ENCODE peak calls at places on chromosomes 6 and 20, in ten cellular contexts. A is pancreas; I is tibial artery; G is effector memory CD4-positive, alpha-beta T cell; L is PC-3; W is heart right ventricle; F is colonic mucosa; J is cardiac muscle cell; D is tibial nerve; Q is BJ. Z is an unnamed sample.

GRCh38 chr6:70997379-70997778 is 40.5 kb upstream of the B3GAT2 start:
- DNase-seq in A (no peak), I (no peak), G (no peak), L (no peak), W (no peak), F (no peak), J (no peak), D (no peak), Q (no peak), Z (no peak)

GRCh38 chr6:25089442-25089841 is 153.7 kb upstream of the RIPOR2 start:
- DNase-seq in A (no peak), I (no peak), G (no peak), L (no peak), W (no peak), F (no peak), J (no peak), D (no peak), Q (no peak), Z (no peak)

GRCh38 chr6:45681860-45682488 is 304.2 kb upstream of the SUPT3H start:
- DNase-seq in A (no peak), I (no peak), G (no peak), L (peak; percentile 34), W (no peak), F (no peak), J (no peak), D (no peak), Q (no peak), Z (no peak)

GRCh38 chr20:31722388-31723281 is at the start of gene BCL2L1:
- DNase-seq in A (peak; percentile 86), I (peak; percentile 94), G (peak; percentile 47), L (peak; percentile 84), W (peak; percentile 90), F (peak; percentile 85), J (peak; percentile 86), D (peak; percentile 74), Q (no peak), Z (peak; percentile 91)

GRCh38 chr20:53805895-53806384 is 212.3 kb upstream of the ZNF217 start:
- DNase-seq in A (no peak), I (no peak), G (no peak), L (peak; percentile 100), W (no peak), F (peak; percentile 59), J (no peak), D (no peak), Q (peak; percentile 50), Z (no peak)

GRCh38 chr6:135296715-135297114 is 115.6 kb downstream of the MYB start:
- DNase-seq in A (no peak), I (no peak), G (no peak), L (no peak), W (no peak), F (no peak), J (no peak), D (no peak), Q (no peak), Z (no peak)

GRCh38 chr20:34595377-34596184 is 37.1 kb downstream of the MAP1LC3A start:
- DNase-seq in A (no peak), I (no peak), G (no peak), L (no peak), W (no peak), F (no peak), J (no peak), D (no peak), Q (no peak), Z (no peak)

GRCh38 chr6:168949876-168950499 is 303.7 kb downstream of the THBS2 start:
- DNase-seq in A (no peak), I (no peak), G (no peak), L (no peak), W (no peak), F (no peak), J (no peak), D (no peak), Q (no peak), Z (no peak)

GRCh38 chr6:121748376-121748775 is 312.9 kb downstream of the GJA1 start:
- DNase-seq in A (no peak), I (no peak), G (no peak), L (peak; percentile 3), W (no peak), F (no peak), J (no peak), D (no peak), Q (no peak), Z (no peak)

GRCh38 chr20:52219441-52219840 is 27.9 kb upstream of the ZFP64 start:
- DNase-seq in A (no peak), I (no peak), G (no peak), L (peak; percentile 91), W (no peak), F (peak; percentile 29), J (no peak), D (no peak), Q (no peak), Z (peak; percentile 31)

GRCh38 chr20:4091332-4092135 is 76.2 kb upstream of the RNF24 start:
- DNase-seq in A (peak; percentile 87), I (no peak), G (no peak), L (peak; percentile 76), W (peak; percentile 51), F (peak; percentile 74), J (peak; percentile 71), D (peak; percentile 46), Q (no peak), Z (peak; percentile 69)

GRCh38 chr6:31272856-31273626 is 1.1 kb upstream of the HLA-C start:
- DNase-seq in A (no peak), I (no peak), G (no peak), L (no peak), W (no peak), F (no peak), J (no peak), D (no peak), Q (no peak), Z (no peak)

GRCh38 chr6:83707829-83708545 is 914 bp downstream of the SNAP91 start:
- DNase-seq in A (peak; percentile 62), I (no peak), G (no peak), L (no peak), W (no peak), F (no peak), J (peak; percentile 50), D (no peak), Q (no peak), Z (no peak)
- H3K27me3 ChIP-seq in A (no peaks in the 10 kb centered on the region), I (peaks cover 18% of the 10 kb centered on the region), G (peaks cover 7% of the 10 kb centered on the region), L (peaks cover 61% of the 10 kb centered on the region), W (peaks cover 33% of the 10 kb centered on the region), F (peaks cover 35% of the 10 kb centered on the region), J (peaks cover 50% of the 10 kb centered on the region), D (no peaks in the 10 kb centered on the region), Q (peaks cover 18% of the 10 kb centered on the region), Z (peaks cover 36% of the 10 kb centered on the region)

GRCh38 chr6:37761872-37762271 is 57.7 kb upstream of the ZFAND3 start:
- DNase-seq in A (no peak), I (no peak), G (no peak), L (no peak), W (no peak), F (no peak), J (no peak), D (no peak), Q (no peak), Z (peak; percentile 57)

GRCh38 chr6:37765182-37765780 is 54.2 kb upstream of the ZFAND3 start:
- DNase-seq in A (no peak), I (no peak), G (no peak), L (no peak), W (no peak), F (no peak), J (no peak), D (no peak), Q (no peak), Z (peak; percentile 50)

GRCh38 chr6:37763413-37763812 is 56.1 kb upstream of the ZFAND3 start:
- DNase-seq in A (no peak), I (no peak), G (no peak), L (no peak), W (no peak), F (no peak), J (no peak), D (no peak), Q (no peak), Z (no peak)

GRCh38 chr6:37766717-37767116 is 52.8 kb upstream of the ZFAND3 start:
- DNase-seq in A (no peak), I (no peak), G (no peak), L (no peak), W (no peak), F (no peak), J (no peak), D (no peak), Q (no peak), Z (no peak)
- H3K27me3 ChIP-seq in A (no peaks in the 10 kb centered on the region), I (peaks cover 15% of the 10 kb centered on the region), G (peaks cover 2% of the 10 kb centered on the region), L (no peaks in the 10 kb centered on the region), W (no peaks in the 10 kb centered on the region), F (no peaks in the 10 kb centered on the region), J (peaks cover 55% of the 10 kb centered on the region), D (no peaks in the 10 kb centered on the region), Q (peaks cover 15% of the 10 kb centered on the region), Z (no peaks in the 10 kb centered on the region)

GRCh38 chr6:165846123-165846966 is 183.3 kb upstream of the PDE10A start:
- DNase-seq in A (no peak), I (no peak), G (no peak), L (peak; percentile 19), W (no peak), F (peak; percentile 86), J (no peak), D (no peak), Q (no peak), Z (no peak)
- H3K27me3 ChIP-seq in A (no peaks in the 10 kb centered on the region), I (peaks cover 37% of the 10 kb centered on the region), G (peaks cover 10% of the 10 kb centered on the region), L (peaks cover 6% of the 10 kb centered on the region), W (no peaks in the 10 kb centered on the region), F (no peaks in the 10 kb centered on the region), J (peaks cover 8% of the 10 kb centered on the region), D (no peaks in the 10 kb centered on the region), Q (no peaks in the 10 kb centered on the region), Z (no peaks in the 10 kb centered on the region)

DNA sequence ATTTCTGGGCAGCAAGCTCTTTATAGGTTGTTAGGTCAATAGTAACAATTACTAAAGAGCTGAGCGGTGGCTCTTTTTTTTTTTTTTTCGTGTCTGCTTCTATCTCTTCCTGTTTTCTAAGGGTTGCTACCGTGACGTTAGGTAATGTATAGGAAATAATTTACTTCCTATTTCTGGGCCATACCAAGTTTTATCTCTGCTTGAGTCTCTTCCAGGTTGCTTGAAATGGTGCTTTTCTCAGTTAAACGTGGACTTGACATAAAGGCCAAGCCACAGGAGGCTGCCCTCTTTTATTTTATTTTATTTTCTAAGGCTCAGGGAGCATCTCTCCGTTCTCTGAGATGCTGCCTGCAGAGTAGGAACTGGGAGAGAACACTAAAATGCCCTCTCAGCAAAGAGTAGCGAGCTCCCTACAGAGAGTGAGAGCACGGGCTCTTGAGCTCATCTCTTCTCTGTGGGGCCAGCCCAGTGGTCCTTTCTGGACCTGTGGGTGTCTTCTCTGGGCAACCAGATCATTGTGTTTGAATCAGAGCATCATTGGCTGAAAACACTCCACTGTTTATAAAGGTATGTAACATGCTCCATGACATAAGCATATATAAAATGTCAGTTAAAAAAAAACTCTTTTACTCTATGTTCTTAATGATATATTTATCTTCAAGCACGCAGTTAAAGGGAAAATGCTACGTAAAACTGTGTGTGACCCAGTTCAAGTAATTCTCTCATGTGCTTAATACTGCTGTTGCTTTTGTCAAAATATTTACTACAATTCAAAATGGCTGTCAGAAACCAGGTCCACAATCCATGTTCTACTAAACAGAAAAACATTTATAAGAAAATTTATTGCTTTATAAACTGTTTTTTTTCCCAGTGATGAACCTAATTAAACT is at the start of gene ZNF831:
- DNase-seq in A (no peak), I (no peak), G (no peak), L (no peak), W (no peak), F (no peak), J (no peak), D (no peak), Q (no peak), Z (no peak)
- H3K27me3 ChIP-seq in A (no peaks in the 10 kb centered on the region), I (peaks cover 18% of the 10 kb centered on the region), G (no peaks in the 10 kb centered on the region), L (peaks cover 86% of the 10 kb centered on the region), W (peaks cover 8% of the 10 kb centered on the region), F (no peaks in the 10 kb centered on the region), J (no peaks in the 10 kb centered on the region), D (no peaks in the 10 kb centered on the region), Q (no peaks in the 10 kb centered on the region), Z (no peaks in the 10 kb centered on the region)

Z was measured in stomach.